ENCODE peak calls at places on chromosomes 2 and 18, in four cellular contexts. One of them, this sample, is unnamed.

GRCh38 chr2:28142403-28142802 is 250.3 kb upstream of the FOSL2 start:
- DNase-seq in A549: no peak
- DNase-seq in heart left ventricle: no peak
- DNase-seq in left lung: no peak
- DNase-seq in this sample: no peak

GRCh38 chr18:74840492-74841167 is 243.0 kb downstream of the ZNF407 start:
- DNase-seq in A549: peak; percentile 51
- DNase-seq in heart left ventricle: no peak
- DNase-seq in left lung: no peak
- DNase-seq in this sample: no peak

GRCh38 chr2:124542932-124543640 is 518.0 kb downstream of the CNTNAP5 start:
- DNase-seq in A549: no peak
- DNase-seq in heart left ventricle: peak; percentile 62
- DNase-seq in left lung: no peak
- DNase-seq in this sample: no peak

GRCh38 chr2:111205774-111206173 is 85.1 kb downstream of the BCL2L11 start:
- DNase-seq in A549: no peak
- DNase-seq in heart left ventricle: no peak
- DNase-seq in left lung: no peak
- DNase-seq in this sample: no peak

GRCh38 chr2:41024806-41025205 is 572.9 kb upstream of the SLC8A1 start:
- DNase-seq in A549: no peak
- DNase-seq in heart left ventricle: no peak
- DNase-seq in left lung: no peak
- DNase-seq in this sample: no peak

GRCh38 chr2:61436092-61436491 is 34.8 kb downstream of the USP34 start:
- DNase-seq in A549: no peak
- DNase-seq in heart left ventricle: no peak
- DNase-seq in left lung: no peak
- DNase-seq in this sample: no peak

GRCh38 chr2:13821255-13821880 is 811.1 kb upstream of the LRATD1 start:
- DNase-seq in A549: no peak
- DNase-seq in heart left ventricle: no peak
- DNase-seq in left lung: no peak
- DNase-seq in this sample: no peak

GRCh38 chr2:128451084-128451483 is 132.4 kb upstream of the HS6ST1 start:
- DNase-seq in A549: no peak
- DNase-seq in heart left ventricle: no peak
- DNase-seq in left lung: peak; percentile 65
- DNase-seq in this sample: no peak

GRCh38 chr18:62523631-62524442 is 1.0 kb downstream of the ZCCHC2 start:
- DNase-seq in A549: peak; percentile 51
- DNase-seq in heart left ventricle: peak; percentile 66
- DNase-seq in left lung: peak; percentile 91
- DNase-seq in this sample: peak; percentile 80

GRCh38 chr2:174753038-174753633 is 11.1 kb downstream of the CHRNA1 start:
- DNase-seq in A549: no peak
- DNase-seq in heart left ventricle: no peak
- DNase-seq in left lung: no peak
- DNase-seq in this sample: no peak

GRCh38 chr2:159228006-159228655 is 58.4 kb downstream of the WDSUB1 start:
- DNase-seq in A549: no peak
- DNase-seq in heart left ventricle: no peak
- DNase-seq in left lung: no peak
- DNase-seq in this sample: no peak

GRCh38 chr2:15201009-15201408 is 360.1 kb downstream of the NBAS start:
- DNase-seq in A549: no peak
- DNase-seq in heart left ventricle: no peak
- DNase-seq in left lung: no peak
- DNase-seq in this sample: no peak

GRCh38 chr2:5494212-5494611 is 198.0 kb upstream of the SOX11 start:
- DNase-seq in A549: no peak
- DNase-seq in heart left ventricle: no peak
- DNase-seq in left lung: no peak
- DNase-seq in this sample: no peak

GRCh38 chr2:55111230-55111569 is 60.9 kb upstream of the RTN4 start:
- DNase-seq in A549: no peak
- DNase-seq in heart left ventricle: no peak
- DNase-seq in left lung: no peak
- DNase-seq in this sample: no peak

GRCh38 chr2:1032030-1032429 is 81.4 kb downstream of the SNTG2 start:
- DNase-seq in A549: no peak
- DNase-seq in heart left ventricle: no peak
- DNase-seq in left lung: no peak
- DNase-seq in this sample: no peak

GRCh38 chr18:46596119-46596518 is 60.9 kb downstream of the LOXHD1 start:
- DNase-seq in A549: no peak
- DNase-seq in heart left ventricle: no peak
- DNase-seq in left lung: no peak
- DNase-seq in this sample: no peak

GRCh38 chr2:120834206-120834605 is 98.5 kb downstream of the GLI2 start:
- DNase-seq in A549: no peak
- DNase-seq in heart left ventricle: no peak
- DNase-seq in left lung: no peak
- DNase-seq in this sample: no peak

GRCh38 chr2:209426432-209426831 is 2.6 kb downstream of the MAP2 start:
- DNase-seq in A549: peak; percentile 56
- DNase-seq in heart left ventricle: no peak
- DNase-seq in left lung: no peak
- DNase-seq in this sample: no peak

DNA sequence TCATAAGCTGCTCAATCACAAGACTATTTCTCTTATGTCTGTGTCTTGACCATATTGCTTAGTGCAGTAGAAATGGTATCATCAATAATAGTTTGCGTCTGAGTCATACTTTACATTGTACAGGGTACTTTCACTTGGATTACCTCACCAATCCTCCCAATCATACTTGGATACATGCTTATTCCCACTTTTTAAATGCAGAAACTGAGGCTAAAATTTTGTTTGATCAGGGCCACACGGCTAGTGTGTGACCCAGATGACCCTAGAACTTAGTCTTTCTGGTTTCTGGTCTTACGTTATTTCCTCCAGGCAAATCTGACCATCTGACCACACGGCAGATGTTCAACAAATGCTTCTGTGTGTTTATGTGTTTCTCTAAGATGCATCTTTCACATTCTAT is 23.8 kb upstream of the CCL20 start:
- DNase-seq in A549: no peak
- DNase-seq in heart left ventricle: no peak
- DNase-seq in left lung: no peak
- DNase-seq in this sample: no peak
- TF ChIP-seq CTCF in A549: no peak
- TF ChIP-seq CTCF in heart left ventricle: no peak
- TF ChIP-seq CTCF in left lung: no peak
- TF ChIP-seq CTCF in this sample: no peak

GRCh38 chr2:37873229-37873628 is 51.9 kb upstream of the RMDN2 start:
- DNase-seq in A549: no peak
- DNase-seq in heart left ventricle: no peak
- DNase-seq in left lung: no peak
- DNase-seq in this sample: no peak

GRCh38 chr2:37869756-37870155 is 55.3 kb upstream of the RMDN2 start:
- DNase-seq in A549: no peak
- DNase-seq in heart left ventricle: no peak
- DNase-seq in left lung: no peak
- DNase-seq in this sample: no peak

GRCh38 chr2:37872192-37872545 is 52.9 kb upstream of the RMDN2 start:
- DNase-seq in A549: no peak
- DNase-seq in heart left ventricle: no peak
- DNase-seq in left lung: no peak
- DNase-seq in this sample: no peak

GRCh38 chr2:37870829-37871228 is 54.3 kb upstream of the RMDN2 start:
- DNase-seq in A549: no peak
- DNase-seq in heart left ventricle: no peak
- DNase-seq in left lung: no peak
- DNase-seq in this sample: no peak

GRCh38 chr2:37871453-37872191 is 53.5 kb upstream of the RMDN2 start:
- DNase-seq in A549: no peak
- DNase-seq in heart left ventricle: no peak
- DNase-seq in left lung: no peak
- DNase-seq in this sample: no peak
- H3K4me3 ChIP-seq in A549: no peak overlapping the region
- H3K4me3 ChIP-seq in heart left ventricle: no peak overlapping the region
- H3K4me3 ChIP-seq in left lung: no peak overlapping the region
- H3K4me3 ChIP-seq in this sample: no peak overlapping the region

GRCh38 chr2:45904931-45905642 is 253.6 kb downstream of the PRKCE start:
- DNase-seq in A549: no peak
- DNase-seq in heart left ventricle: no peak
- DNase-seq in left lung: no peak
- DNase-seq in this sample: no peak
- H3K4me1 ChIP-seq in A549: peaks cover 3% of the 10 kb centered on the region
- H3K4me1 ChIP-seq in heart left ventricle: no peaks in the 10 kb centered on the region
- H3K4me1 ChIP-seq in left lung: peaks cover 3% of the 10 kb centered on the region
- H3K4me1 ChIP-seq in this sample: peaks cover 3% of the 10 kb centered on the region

GRCh38 chr18:21386523-21387240 is 144.7 kb downstream of the GREB1L start:
- DNase-seq in A549: no peak
- DNase-seq in heart left ventricle: no peak
- DNase-seq in left lung: no peak
- DNase-seq in this sample: no peak

DNA sequence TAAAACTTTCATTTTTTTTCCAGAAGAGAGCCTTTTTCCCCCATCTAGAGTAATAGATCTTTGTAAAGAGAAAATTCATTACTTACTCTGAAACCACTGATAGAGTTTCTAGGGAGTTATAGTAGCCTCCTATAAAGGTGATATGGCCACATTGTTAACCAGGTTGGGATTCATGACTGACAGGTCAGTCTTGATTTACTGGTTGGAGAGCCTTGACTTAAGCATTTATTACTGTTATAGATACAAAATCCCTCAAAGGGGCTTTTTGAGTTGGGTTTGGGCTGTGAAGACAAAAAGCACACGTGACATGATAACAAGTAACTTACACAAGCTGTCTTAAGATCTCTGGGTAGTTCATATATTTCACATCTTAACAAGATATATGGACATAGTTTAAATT is 141.0 kb downstream of the GREB1L start:
- DNase-seq in A549: no peak
- DNase-seq in heart left ventricle: no peak
- DNase-seq in left lung: no peak
- DNase-seq in this sample: no peak
- TF ChIP-seq CTCF in A549: no peak
- TF ChIP-seq CTCF in heart left ventricle: no peak
- TF ChIP-seq CTCF in left lung: no peak
- TF ChIP-seq CTCF in this sample: no peak

DNA sequence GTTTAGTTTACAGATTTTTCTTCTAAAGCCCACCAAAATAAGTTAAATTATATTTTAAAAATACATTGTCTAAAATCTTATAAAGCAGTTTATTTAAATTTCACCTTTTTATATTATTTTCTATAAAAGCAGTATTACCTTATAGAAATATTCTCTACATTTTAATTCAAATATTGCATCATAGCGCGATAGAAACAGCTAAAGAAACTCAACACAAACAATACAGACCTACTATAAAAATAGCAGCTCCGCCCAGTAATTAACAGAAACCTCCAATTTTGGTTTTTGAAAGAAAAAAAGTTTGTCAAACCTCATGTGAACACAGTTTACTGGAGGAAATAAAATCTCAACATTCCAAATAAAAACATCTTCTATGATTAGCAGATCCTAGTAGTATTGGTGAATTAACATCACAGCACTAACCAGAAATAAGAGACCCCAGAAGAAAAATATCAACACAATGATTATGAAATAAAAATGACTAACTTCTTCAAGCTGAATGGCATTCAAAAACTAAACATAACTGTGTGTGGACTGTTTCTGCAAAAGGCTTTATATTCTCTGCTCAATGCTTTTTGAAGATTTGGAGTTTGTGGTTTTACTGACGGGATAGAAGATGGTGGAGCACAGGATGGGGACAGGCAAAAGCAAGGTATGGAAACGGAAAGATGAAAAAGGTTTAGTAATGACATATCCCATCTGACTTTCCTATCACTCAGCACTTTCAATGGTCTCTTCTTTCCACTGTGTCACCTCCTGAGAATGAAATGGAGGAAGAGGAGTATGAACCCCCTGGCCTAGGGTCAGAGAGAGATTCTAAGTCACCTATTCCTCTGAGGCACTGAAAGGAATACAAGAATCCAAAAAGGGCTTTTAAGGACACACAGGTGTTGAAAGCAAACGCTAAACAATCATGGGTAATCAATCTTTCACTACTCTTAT is 17.5 kb downstream of the MAP4K3 start:
- DNase-seq in A549: no peak
- DNase-seq in heart left ventricle: no peak
- DNase-seq in left lung: no peak
- DNase-seq in this sample: no peak
- H3K4me3 ChIP-seq in A549: no peak overlapping the region
- H3K4me3 ChIP-seq in heart left ventricle: no peak overlapping the region
- H3K4me3 ChIP-seq in left lung: no peak overlapping the region
- H3K4me3 ChIP-seq in this sample: peak overlapping the region; percentile 5

DNA sequence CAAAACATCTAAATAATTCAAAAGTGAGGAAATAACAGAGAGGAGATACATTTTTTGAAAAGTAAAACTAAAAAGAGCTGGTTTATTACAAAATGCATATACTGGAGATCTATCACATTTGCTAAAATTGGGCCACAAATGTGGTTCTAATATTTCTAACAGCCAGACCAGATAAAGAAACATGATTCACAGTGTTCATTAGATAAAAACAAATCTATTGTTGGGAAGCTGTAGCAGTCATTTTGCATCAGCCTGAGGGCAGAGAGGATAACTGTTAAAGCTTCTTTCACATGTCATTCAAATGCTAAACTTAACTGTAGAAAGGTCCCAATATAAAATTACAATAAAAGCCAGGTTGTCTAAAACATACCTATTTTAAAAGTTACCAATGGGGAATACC is 148.3 kb downstream of the GULP1 start:
- DNase-seq in A549: no peak
- DNase-seq in heart left ventricle: no peak
- DNase-seq in left lung: no peak
- DNase-seq in this sample: no peak
- H3K4me1 ChIP-seq in A549: peaks cover 41% of the 10 kb centered on the region
- H3K4me1 ChIP-seq in heart left ventricle: no peaks in the 10 kb centered on the region
- H3K4me1 ChIP-seq in left lung: no peaks in the 10 kb centered on the region
- H3K4me1 ChIP-seq in this sample: no peaks in the 10 kb centered on the region

DNA sequence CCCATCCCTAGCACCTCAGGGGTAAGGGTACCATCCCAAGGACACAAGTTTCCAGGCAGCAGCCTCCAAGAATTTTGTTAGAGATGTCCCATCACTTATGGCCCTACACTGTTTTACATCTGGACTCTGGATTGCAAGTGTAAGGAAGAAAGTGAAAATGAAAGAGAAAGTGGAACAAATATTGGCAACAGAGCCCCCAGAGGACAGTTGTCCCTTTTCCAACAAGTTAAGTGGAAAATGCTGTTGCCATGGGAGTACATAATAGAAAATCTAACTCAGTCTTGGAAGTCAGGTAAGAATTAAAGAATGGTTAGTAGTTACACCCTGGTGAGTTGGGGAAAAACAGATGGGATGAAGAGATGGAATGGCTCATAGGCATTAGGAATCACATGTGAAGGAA is 50.6 kb downstream of the TTC21B start:
- DNase-seq in A549: no peak
- DNase-seq in heart left ventricle: no peak
- DNase-seq in left lung: no peak
- DNase-seq in this sample: no peak
- TF ChIP-seq CTCF in A549: no peak
- TF ChIP-seq CTCF in heart left ventricle: no peak
- TF ChIP-seq CTCF in left lung: no peak
- TF ChIP-seq CTCF in this sample: no peak

GRCh38 chr18:35432565-35433001 is 55.4 kb upstream of the ZNF396 start:
- DNase-seq in A549: no peak
- DNase-seq in heart left ventricle: no peak
- DNase-seq in left lung: no peak
- DNase-seq in this sample: no peak
- H3K4me3 ChIP-seq in A549: no peak overlapping the region
- H3K4me3 ChIP-seq in heart left ventricle: no peak overlapping the region
- H3K4me3 ChIP-seq in left lung: no peak overlapping the region
- H3K4me3 ChIP-seq in this sample: no peak overlapping the region

This sample was measured in psoas muscle.